ENCODE peak calls at places on chromosome 14, in four cellular contexts. V, Q, Y and J are unnamed samples.

GRCh38 chr14:95699397-95699796 is 13.2 kb downstream of the TCL1B start:
- DNase-seq in V (no peak), Q (no peak), Y (no peak), J (no peak)

GRCh38 chr14:22532345-22533056 is 56.5 kb downstream of the DAD1 start:
- DNase-seq in V (no peak), Q (no peak), Y (no peak), J (peak; percentile 35)

GRCh38 chr14:80944861-80945617 is 3.5 kb upstream of the CEP128 start:
- DNase-seq in V (no peak), Q (no peak), Y (no peak), J (no peak)

GRCh38 chr14:33016611-33017010 is 77.9 kb downstream of the NPAS3 start:
- DNase-seq in V (no peak), Q (no peak), Y (no peak), J (no peak)

GRCh38 chr14:103630364-103631108 is 1.5 kb downstream of the KLC1 start:
- DNase-seq in V (no peak), Q (no peak), Y (no peak), J (no peak)

GRCh38 chr14:22549981-22550670 is 38.9 kb downstream of the DAD1 start:
- DNase-seq in V (no peak), Q (no peak), Y (no peak), J (no peak)

GRCh38 chr14:23537351-23538048 is 14.1 kb downstream of the ZFHX2 start:
- DNase-seq in V (no peak), Q (peak; percentile 77), Y (no peak), J (no peak)

GRCh38 chr14:33275879-33276278 is 337.2 kb downstream of the NPAS3 start:
- DNase-seq in V (no peak), Q (no peak), Y (no peak), J (no peak)

GRCh38 chr14:78633747-78634146 is 463.6 kb downstream of the NRXN3 start:
- DNase-seq in V (no peak), Q (no peak), Y (no peak), J (no peak)

GRCh38 chr14:79629891-79630560 is 581.3 kb downstream of the DIO2 start:
- DNase-seq in V (no peak), Q (no peak), Y (no peak), J (no peak)

GRCh38 chr14:77128414-77128891 is 13.1 kb downstream of the ZDHHC22 start:
- DNase-seq in V (no peak), Q (no peak), Y (no peak), J (no peak)

GRCh38 chr14:34137001-34137400 is 186.1 kb upstream of the EGLN3 start:
- DNase-seq in V (no peak), Q (no peak), Y (no peak), J (no peak)

GRCh38 chr14:94027566-94028449 is 1.7 kb downstream of the OTUB2 start:
- DNase-seq in V (no peak), Q (no peak), Y (no peak), J (no peak)

GRCh38 chr14:51448831-51449665 is 202.7 kb upstream of the FRMD6 start:
- DNase-seq in V (no peak), Q (no peak), Y (peak; percentile 57), J (peak; percentile 94)

GRCh38 chr14:55240526-55241178 is 30.6 kb upstream of the FBXO34 start:
- DNase-seq in V (no peak), Q (peak; percentile 80), Y (no peak), J (no peak)

GRCh38 chr14:96754845-96755184 is 42.4 kb upstream of the VRK1 start:
- DNase-seq in V (no peak), Q (no peak), Y (no peak), J (no peak)

GRCh38 chr14:71290960-71291466 is 383.8 kb downstream of the PCNX1 start:
- DNase-seq in V (no peak), Q (no peak), Y (no peak), J (peak; percentile 47)

GRCh38 chr14:76955575-76956252 is 72.8 kb downstream of the IRF2BPL start:
- DNase-seq in V (no peak), Q (no peak), Y (peak; percentile 41), J (no peak)

GRCh38 chr14:69582207-69582606 is 7.5 kb upstream of the CCDC177 start:
- DNase-seq in V (no peak), Q (no peak), Y (no peak), J (no peak)

GRCh38 chr14:80393766-80394165 is 182.5 kb upstream of the DIO2 start:
- DNase-seq in V (no peak), Q (no peak), Y (no peak), J (no peak)

GRCh38 chr14:68789002-68789797 is 3.7 kb downstream of the ZFP36L1 start:
- DNase-seq in V (peak; percentile 92), Q (peak; percentile 71), Y (peak; percentile 88), J (no peak)

GRCh38 chr14:76887196-76887595 is 61.0 kb downstream of the LRRC74A start:
- DNase-seq in V (no peak), Q (no peak), Y (no peak), J (no peak)

GRCh38 chr14:20801726-20802125 is 918 bp downstream of the RNASE1 start:
- DNase-seq in V (no peak), Q (no peak), Y (peak; percentile 16), J (no peak)

GRCh38 chr14:20799955-20800544 is 2.6 kb downstream of the RNASE1 start:
- DNase-seq in V (no peak), Q (no peak), Y (peak; percentile 59), J (no peak)

GRCh38 chr14:20803221-20803620 is 577 bp upstream of the RNASE1 start:
- DNase-seq in V (no peak), Q (no peak), Y (peak; percentile 19), J (no peak)

GRCh38 chr14:20805485-20805884 is 2.8 kb upstream of the RNASE1 start:
- DNase-seq in V (no peak), Q (no peak), Y (no peak), J (no peak)

GRCh38 chr14:20802341-20803084 is at the start of gene RNASE1:
- DNase-seq in V (no peak), Q (no peak), Y (peak; percentile 70), J (no peak)
- H3K4me3 ChIP-seq in V (no peak within 1 kb of the TSS), Q (no peak within 1 kb of the TSS), Y (peak within 1 kb of the TSS; percentile 51), J (no peak within 1 kb of the TSS)

GRCh38 chr14:101620039-101620788 is 58.9 kb downstream of the DIO3 start:
- DNase-seq in V (no peak), Q (no peak), Y (no peak), J (no peak)
- TF ChIP-seq CTCF in V (no peak), Q (no peak), Y (no peak), J (no peak)

DNA sequence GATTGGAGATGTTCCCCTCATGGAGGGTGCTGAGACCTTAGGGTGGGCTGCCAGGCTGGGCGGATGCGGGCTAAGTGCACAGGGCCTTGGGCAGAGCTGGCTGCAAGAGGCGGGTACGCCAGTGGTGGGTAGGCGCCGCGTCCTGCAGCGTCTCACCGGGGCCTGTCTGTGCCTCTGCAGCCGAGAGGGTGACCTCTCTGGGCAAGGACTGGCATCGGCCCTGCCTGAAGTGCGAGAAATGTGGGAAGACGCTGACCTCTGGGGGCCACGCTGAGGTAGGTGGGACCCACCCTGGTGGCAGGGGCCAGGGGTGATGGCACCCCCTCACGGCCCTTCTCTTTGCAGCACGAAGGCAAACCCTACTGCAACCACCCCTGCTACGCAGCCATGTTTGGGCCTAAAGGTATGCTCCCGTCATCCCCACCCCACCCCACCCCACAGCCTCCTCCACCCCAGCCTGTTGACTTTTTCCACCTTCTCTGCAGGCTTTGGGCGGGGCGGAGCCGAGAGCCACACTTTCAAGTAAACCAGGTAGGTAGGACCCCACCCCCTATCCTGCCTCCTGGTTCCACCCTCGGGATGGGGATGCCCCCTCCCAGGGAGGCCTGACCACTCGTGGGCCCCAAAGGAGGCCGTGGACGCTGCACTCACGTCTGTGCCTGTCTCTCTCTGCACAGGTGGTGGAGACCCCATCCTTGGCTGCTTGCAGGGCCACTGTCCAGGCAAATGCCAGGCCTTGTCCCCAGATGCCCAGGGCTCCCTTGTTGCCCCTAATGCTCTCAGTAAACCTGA is 1.5 kb downstream of the CRIP1 start:
- DNase-seq in V (peak; percentile 78), Q (no peak), Y (no peak), J (no peak)
- H3K4me3 ChIP-seq in V (peak overlapping the region; percentile 39), Q (peak overlapping the region; percentile 61), Y (peak overlapping the region; percentile 69), J (no peak overlapping the region)

GRCh38 chr14:75711134-75711795 is 50.2 kb downstream of the TTLL5 start:
- DNase-seq in V (no peak), Q (peak; percentile 47), Y (no peak), J (peak; percentile 5)
- TF ChIP-seq CTCF in V (no peak), Q (peak; percentile 78), Y (peak; percentile 61), J (peak; percentile 94)

DNA sequence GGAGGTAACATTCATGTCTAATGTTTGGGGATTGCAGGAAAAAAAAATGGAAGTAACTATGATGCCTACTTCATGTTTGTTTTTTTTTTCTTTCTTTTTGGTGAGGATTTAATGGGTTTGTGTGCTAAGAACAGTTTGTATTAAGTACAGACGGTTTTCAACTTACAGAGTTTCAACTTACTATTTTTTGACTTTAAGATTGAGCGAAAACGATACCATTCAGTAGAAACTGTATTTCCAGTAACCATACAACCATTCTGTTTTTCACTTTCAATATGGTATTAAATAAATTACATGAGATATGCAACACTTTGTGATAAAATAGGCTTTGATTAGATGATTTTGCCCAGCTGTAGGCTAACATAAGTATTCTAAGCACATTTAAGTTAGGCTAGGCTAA is 10.4 kb downstream of the TECPR2 start:
- DNase-seq in V (no peak), Q (no peak), Y (no peak), J (no peak)
- H3K4me3 ChIP-seq in V (no peak overlapping the region), Q (no peak overlapping the region), Y (no peak overlapping the region), J (no peak overlapping the region)

DNA sequence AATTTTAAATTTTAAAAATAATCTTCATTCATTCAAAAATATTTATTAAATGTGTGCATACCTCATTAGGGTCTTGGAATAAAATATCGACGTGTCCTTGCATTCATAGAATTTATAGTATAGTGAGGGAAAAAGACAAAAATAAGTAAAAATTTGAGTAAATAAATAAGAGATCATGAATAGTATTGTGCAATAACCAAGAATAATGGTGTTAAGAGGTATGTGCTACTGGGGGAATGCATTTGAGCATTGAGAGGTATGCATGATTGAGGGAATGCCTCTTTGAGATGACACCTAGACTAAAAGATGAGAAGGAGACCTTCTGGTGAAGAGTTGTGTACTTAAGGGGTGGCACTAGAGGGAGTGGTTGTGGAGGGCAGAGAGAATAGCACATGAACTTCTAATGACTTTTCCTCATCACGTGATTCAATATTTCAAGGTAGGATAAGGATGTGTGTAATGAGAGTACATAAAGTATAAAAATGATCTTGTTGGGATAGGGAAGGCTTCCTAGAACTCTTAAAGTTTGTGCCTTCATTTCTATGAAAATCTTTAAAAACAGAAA is 18.8 kb upstream of the CATSPERB start:
- DNase-seq in V (no peak), Q (no peak), Y (no peak), J (no peak)
- TF ChIP-seq CTCF in V (no peak), Q (no peak), Y (no peak), J (no peak)